ENCODE peak calls at places on chromosome 11, in ten cellular contexts. F is A549; N is mesendoderm; Z is lung; M is pancreas; O is Karpas-422; Y is suprapubic skin; V is Peyer's patch; R is naive thymus-derived CD4-positive, alpha-beta T cell; G is cardiac muscle cell. S is an unnamed sample. For H3K4me1, the result is how much of the 10 kb centered on the place peaks cover.

GRCh38 chr11:22331771-22332170 is 6.4 kb upstream of the SLC17A6 start:
- DNase-seq in F (no peak), N (no peak), Z (no peak), M (no peak), O (peak), Y (no peak), V (no peak), R (no peak), G (no peak), S (no peak)

GRCh38 chr11:67322049-67322448 is 18.7 kb downstream of the SSH3 start:
- DNase-seq in F (no peak), N (no peak), Z (no peak), M (no peak), O (no peak), Y (no peak), V (no peak), R (no peak), G (no peak), S (no peak)

GRCh38 chr11:71474771-71475483 is 21.9 kb downstream of the NADSYN1 start:
- DNase-seq in F (no peak), N (no peak), Z (no peak), M (peak), O (no peak), Y (no peak), V (no peak), R (no peak), G (no peak), S (no peak)

GRCh38 chr11:132256621-132257227 is 886.3 kb downstream of the NTM start:
- DNase-seq in F (no peak), N (no peak), Z (no peak), M (no peak), O (no peak), Y (no peak), V (no peak), R (no peak), G (no peak), S (no peak)

GRCh38 chr11:416757-417621 is 2.2 kb upstream of the SIGIRR start:
- DNase-seq in F (no peak), N (peak), Z (no peak), M (peak), O (no peak), Y (no peak), V (peak), R (peak), G (peak), S (peak)

GRCh38 chr11:81237139-81237538 is 1496.5 kb downstream of the FAM181B start:
- DNase-seq in F (no peak), N (peak), Z (no peak), M (no peak), O (peak), Y (no peak), V (peak), R (no peak), G (peak), S (peak)

GRCh38 chr11:110308071-110308470 is 11.7 kb upstream of the RDX start:
- DNase-seq in F (no peak), N (peak), Z (no peak), M (no peak), O (no peak), Y (no peak), V (no peak), R (no peak), G (no peak), S (no peak)

GRCh38 chr11:69949327-69949726 is 128.8 kb upstream of the ANO1 start:
- DNase-seq in F (peak), N (peak), Z (no peak), M (peak), O (no peak), Y (no peak), V (peak), R (no peak), G (peak), S (peak)

GRCh38 chr11:36724742-36725387 is 126.8 kb upstream of the RAG2 start:
- DNase-seq in F (no peak), N (no peak), Z (no peak), M (no peak), O (no peak), Y (no peak), V (no peak), R (no peak), G (no peak), S (no peak)

GRCh38 chr11:118068945-118069612 is 7.8 kb upstream of the TMPRSS4 start:
- DNase-seq in F (no peak), N (no peak), Z (no peak), M (no peak), O (no peak), Y (no peak), V (no peak), R (no peak), G (no peak), S (no peak)

GRCh38 chr11:34680918-34681554 is 60.1 kb downstream of the EHF start:
- DNase-seq in F (peak), N (peak), Z (no peak), M (no peak), O (no peak), Y (no peak), V (no peak), R (no peak), G (peak), S (no peak)

GRCh38 chr11:84865257-84865656 is 761.9 kb downstream of the DLG2 start:
- DNase-seq in F (no peak), N (no peak), Z (no peak), M (no peak), O (no peak), Y (no peak), V (no peak), R (no peak), G (no peak), S (no peak)

GRCh38 chr11:116642902-116643301 is 129.9 kb downstream of the BUD13 start:
- DNase-seq in F (no peak), N (no peak), Z (no peak), M (no peak), O (no peak), Y (no peak), V (no peak), R (no peak), G (no peak), S (no peak)

GRCh38 chr11:85947431-85948272 is 92.5 kb downstream of the CCDC83 start:
- DNase-seq in F (peak), N (no peak), Z (peak), M (no peak), O (peak), Y (no peak), V (no peak), R (no peak), G (peak), S (no peak)

DNA sequence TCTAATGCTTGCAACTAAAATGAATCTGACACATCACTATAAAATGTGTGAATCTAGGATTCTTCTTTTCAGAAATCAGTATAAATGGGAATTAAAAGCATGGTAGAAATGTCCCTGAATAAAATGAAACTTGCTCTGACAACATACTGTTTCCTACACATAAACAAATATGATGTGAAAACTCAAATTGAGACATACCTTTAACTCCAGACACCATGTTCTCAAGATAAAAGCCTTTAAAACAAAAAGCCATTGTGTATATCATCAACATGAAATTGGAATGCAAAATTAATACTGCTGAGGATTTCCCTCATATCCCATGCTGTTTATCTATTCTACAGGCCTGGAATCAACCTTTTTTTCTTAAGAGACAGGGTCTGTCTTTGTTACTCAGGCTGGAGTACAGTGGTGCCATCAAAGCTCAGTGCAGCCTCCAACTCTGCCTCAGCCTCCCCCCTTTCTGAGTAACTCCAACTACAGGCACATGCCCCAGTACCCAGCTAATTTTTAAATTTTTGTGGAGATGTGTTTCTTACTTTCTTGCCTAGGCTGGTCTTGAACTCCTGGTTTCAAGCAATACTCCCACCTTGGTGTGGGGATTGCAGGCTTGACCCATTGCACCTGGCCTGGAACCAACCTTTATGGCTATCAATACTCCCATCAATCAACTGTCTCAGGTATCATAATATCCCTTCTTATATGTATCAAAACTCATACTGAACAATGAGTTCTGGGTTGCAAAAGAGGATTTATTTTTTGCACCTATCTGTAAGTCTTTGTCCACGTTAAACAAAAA is 6.7 kb downstream of the TAF1D start:
- DNase-seq in F (no peak), N (no peak), Z (no peak), M (no peak), O (peak), Y (no peak), V (no peak), R (no peak), G (no peak), S (no peak)
- H3K4me3 ChIP-seq in F (peak), N (no peak), Z (no peak), M (no peak), O (no peak), Y (no peak), V (no peak), R (no peak), G (no peak), S (no peak)

GRCh38 chr11:65558002-65558784 is at the start of gene LTBP3:
- DNase-seq in F (peak), N (peak), Z (peak), M (peak), O (peak), Y (peak), V (peak), R (no peak), G (peak), S (peak)

GRCh38 chr11:65557280-65558001 is 718 bp downstream of the LTBP3 start:
- DNase-seq in F (no peak), N (peak), Z (no peak), M (no peak), O (no peak), Y (peak), V (no peak), R (no peak), G (no peak), S (no peak)

GRCh38 chr11:65559951-65560537 is 1.9 kb upstream of the LTBP3 start:
- DNase-seq in F (peak), N (peak), Z (no peak), M (no peak), O (no peak), Y (no peak), V (peak), R (no peak), G (peak), S (peak)

GRCh38 chr11:65559535-65559934 is 1.4 kb upstream of the LTBP3 start:
- DNase-seq in F (no peak), N (no peak), Z (no peak), M (no peak), O (no peak), Y (no peak), V (no peak), R (no peak), G (no peak), S (no peak)

GRCh38 chr11:65558785-65559509 is 788 bp upstream of the LTBP3 start:
- DNase-seq in F (no peak), N (no peak), Z (no peak), M (no peak), O (no peak), Y (peak), V (no peak), R (no peak), G (peak), S (no peak)
- H3K4me1 ChIP-seq in F (half or more), N (under half), Z (under half), M (under half), O (under half), Y (half or more), V (under half), R (half or more), G (under half), S (under half)

GRCh38 chr11:72584933-72585597 is 89.2 kb downstream of the PDE2A start:
- DNase-seq in F (no peak), N (no peak), Z (no peak), M (peak), O (no peak), Y (peak), V (no peak), R (no peak), G (no peak), S (no peak)
- H3K4me3 ChIP-seq in F (no peak), N (no peak), Z (no peak), M (no peak), O (no peak), Y (peak), V (no peak), R (peak), G (no peak), S (no peak)

GRCh38 chr11:27391336-27392015 is 28.5 kb upstream of the CCDC34 start:
- DNase-seq in F (no peak), N (no peak), Z (no peak), M (no peak), O (no peak), Y (no peak), V (no peak), R (no peak), G (no peak), S (peak)
- H3K4me1 ChIP-seq in F (half or more), N (under half), Z (under half), M (half or more), O (under half), Y (half or more), V (under half), R (under half), G (half or more), S (under half)

GRCh38 chr11:129374993-129375721 is 491 bp upstream of the BARX2 start:
- DNase-seq in F (peak), N (peak), Z (no peak), M (peak), O (no peak), Y (no peak), V (peak), R (no peak), G (no peak), S (peak)

GRCh38 chr11:129374081-129374992 is 1.3 kb upstream of the BARX2 start:
- DNase-seq in F (no peak), N (peak), Z (no peak), M (peak), O (no peak), Y (no peak), V (no peak), R (no peak), G (no peak), S (peak)

GRCh38 chr11:129375731-129376657 is at the start of gene BARX2:
- DNase-seq in F (no peak), N (peak), Z (peak), M (peak), O (no peak), Y (no peak), V (peak), R (no peak), G (peak), S (peak)

GRCh38 chr11:129372609-129373488 is 2.8 kb upstream of the BARX2 start:
- DNase-seq in F (no peak), N (peak), Z (no peak), M (peak), O (no peak), Y (no peak), V (no peak), R (no peak), G (no peak), S (no peak)

GRCh38 chr11:129373489-129373953 is 2.1 kb upstream of the BARX2 start:
- DNase-seq in F (no peak), N (peak), Z (no peak), M (no peak), O (no peak), Y (no peak), V (no peak), R (no peak), G (peak), S (peak)
- H3K4me3 ChIP-seq in F (peak), N (no peak), Z (no peak), M (no peak), O (no peak), Y (peak), V (peak), R (no peak), G (peak), S (no peak)

DNA sequence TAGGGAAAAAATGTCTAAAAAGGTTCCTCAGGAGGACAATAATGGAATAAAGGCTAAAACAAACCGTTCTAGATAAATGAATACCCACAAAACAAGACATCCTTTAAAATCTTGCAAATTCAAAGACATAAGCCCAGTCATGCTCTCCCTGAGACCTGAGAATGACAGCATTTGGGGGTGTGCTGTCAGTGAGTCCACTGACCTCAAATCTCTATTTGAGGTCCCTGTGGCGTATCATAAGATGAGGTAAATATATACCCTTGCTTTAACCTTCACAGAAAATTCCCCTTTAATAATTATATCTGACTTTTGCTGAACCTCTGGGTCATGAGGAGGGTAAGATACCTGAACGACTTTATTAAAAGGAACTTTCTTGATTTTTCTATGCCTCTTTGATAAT is 53.6 kb upstream of the CHRM4 start:
- DNase-seq in F (no peak), N (no peak), Z (no peak), M (no peak), O (no peak), Y (no peak), V (no peak), R (no peak), G (no peak), S (no peak)
- H3K4me1 ChIP-seq in F (under half), N (under half), Z (under half), M (under half), O (under half), Y (under half), V (under half), R (under half), G (under half), S (under half)

DNA sequence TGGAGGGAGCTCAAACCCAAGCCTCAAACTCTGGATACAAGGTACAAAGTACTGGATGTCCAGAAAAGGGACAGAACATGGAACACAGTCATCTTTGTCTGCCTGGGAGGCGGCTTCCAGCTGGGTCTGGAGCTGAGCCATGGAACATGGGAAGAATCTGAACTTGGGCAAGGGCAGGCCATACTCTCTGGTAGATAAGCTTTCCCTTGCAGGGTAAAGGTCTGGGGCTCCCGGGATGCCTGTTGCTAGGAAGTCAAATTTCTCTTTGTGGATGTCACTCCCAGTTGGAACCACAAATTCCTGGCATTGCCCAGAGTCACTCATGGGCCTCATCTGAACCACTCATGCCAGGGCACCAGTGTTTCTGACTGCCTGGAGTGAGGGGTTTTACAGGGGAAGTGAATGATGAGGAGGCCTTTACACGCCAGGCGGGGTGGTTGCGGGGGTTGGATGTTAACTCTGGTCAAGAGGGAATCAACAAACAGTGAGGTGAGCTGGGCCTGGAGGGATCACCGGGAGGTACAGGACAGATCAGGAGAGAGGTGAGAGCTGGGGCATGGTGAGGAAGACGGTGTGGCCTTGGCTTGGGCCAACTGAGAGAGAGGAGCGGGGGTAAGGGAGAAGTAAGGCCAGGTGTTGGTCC is 5.7 kb downstream of the FTH1 start:
- DNase-seq in F (peak), N (no peak), Z (no peak), M (no peak), O (no peak), Y (no peak), V (peak), R (no peak), G (peak), S (peak)
- H3K4me3 ChIP-seq in F (no peak), N (no peak), Z (no peak), M (no peak), O (no peak), Y (no peak), V (no peak), R (no peak), G (no peak), S (no peak)

GRCh38 chr11:20249313-20249873 is 89.1 kb upstream of the DBX1 start:
- DNase-seq in F (no peak), N (no peak), Z (no peak), M (no peak), O (no peak), Y (no peak), V (no peak), R (no peak), G (no peak), S (no peak)

GRCh38 chr11:20251496-20251895 is 91.2 kb upstream of the DBX1 start:
- DNase-seq in F (no peak), N (no peak), Z (no peak), M (no peak), O (no peak), Y (no peak), V (no peak), R (no peak), G (no peak), S (no peak)

GRCh38 chr11:20250644-20251247 is 90.5 kb upstream of the DBX1 start:
- DNase-seq in F (no peak), N (no peak), Z (no peak), M (no peak), O (no peak), Y (no peak), V (no peak), R (no peak), G (no peak), S (no peak)

GRCh38 chr11:20247540-20248138 is 87.4 kb upstream of the DBX1 start:
- DNase-seq in F (no peak), N (no peak), Z (no peak), M (no peak), O (no peak), Y (no peak), V (no peak), R (no peak), G (no peak), S (no peak)

GRCh38 chr11:20248345-20248744 is 88.1 kb upstream of the DBX1 start:
- DNase-seq in F (no peak), N (no peak), Z (no peak), M (no peak), O (no peak), Y (no peak), V (no peak), R (no peak), G (no peak), S (no peak)
- H3K4me1 ChIP-seq in F (under half), N (under half), Z (under half), M (under half), O (under half), Y (under half), V (under half), R (under half), G (under half), S (under half)

GRCh38 chr11:2302280-2302843 is 549 bp downstream of the TSPAN32 start:
- DNase-seq in F (no peak), N (no peak), Z (peak), M (no peak), O (no peak), Y (no peak), V (no peak), R (no peak), G (no peak), S (no peak)

GRCh38 chr11:2300290-2300935 is 1.3 kb downstream of the C11orf21 start:
- DNase-seq in F (no peak), N (no peak), Z (peak), M (no peak), O (no peak), Y (peak), V (peak), R (no peak), G (no peak), S (no peak)

GRCh38 chr11:2301631-2302272 is at the start of the genes C11orf21 and TSPAN32:
- DNase-seq in F (no peak), N (no peak), Z (peak), M (no peak), O (no peak), Y (peak), V (peak), R (peak), G (peak), S (peak)

GRCh38 chr11:2299773-2300172 is 1.9 kb downstream of the C11orf21 start:
- DNase-seq in F (no peak), N (no peak), Z (no peak), M (no peak), O (no peak), Y (no peak), V (no peak), R (no peak), G (no peak), S (no peak)

GRCh38 chr11:2300936-2301630 is 635 bp downstream of the C11orf21 start:
- DNase-seq in F (no peak), N (no peak), Z (peak), M (no peak), O (no peak), Y (peak), V (peak), R (no peak), G (no peak), S (no peak)
- H3K4me3 ChIP-seq in F (no peak), N (no peak), Z (no peak), M (no peak), O (no peak), Y (peak), V (peak), R (peak), G (no peak), S (no peak)

DNA sequence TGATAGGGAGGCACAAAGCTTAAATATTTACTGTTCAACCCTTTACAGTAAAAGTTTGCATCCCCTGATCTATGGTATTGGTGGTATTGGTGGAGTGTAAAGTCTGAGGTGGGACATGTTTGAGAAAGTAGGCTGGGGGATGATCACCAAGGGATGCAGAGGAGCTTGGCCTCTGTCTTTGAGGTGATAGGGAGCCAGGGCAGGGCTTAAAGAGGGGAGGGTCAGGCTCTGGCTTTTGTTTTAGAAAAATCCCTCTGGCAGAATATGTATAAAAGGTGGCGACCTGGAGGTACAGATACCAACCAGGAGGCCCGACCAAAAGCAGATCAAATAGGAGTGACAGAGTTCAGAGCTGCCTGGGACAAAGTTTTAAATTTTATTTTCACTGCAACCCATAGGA is 59.0 kb downstream of the SWAP70 start:
- DNase-seq in F (no peak), N (no peak), Z (no peak), M (no peak), O (no peak), Y (no peak), V (no peak), R (no peak), G (no peak), S (no peak)
- H3K4me1 ChIP-seq in F (under half), N (under half), Z (under half), M (under half), O (half or more), Y (under half), V (under half), R (under half), G (under half), S (under half)

S was measured in small intestine.